ENCODE peak calls at places on chromosomes 5 and 9, in four cellular contexts. One of them, this sample, is unnamed.

GRCh38 chr9:15253197-15253596 is 53.8 kb downstream of the TTC39B start:
- DNase-seq in A549: no peak
- DNase-seq in GM12878: no peak
- DNase-seq in HepG2: no peak
- DNase-seq in this sample: no peak

GRCh38 chr9:78035369-78035993 is 3.9 kb upstream of the GNAQ start:
- DNase-seq in HepG2: peak
- DNase-seq in GM12878: peak
- DNase-seq in A549: peak
- DNase-seq in this sample: peak

GRCh38 chr5:23977996-23978395 is 470.6 kb downstream of the PRDM9 start:
- DNase-seq in A549: no peak
- DNase-seq in HepG2: peak
- DNase-seq in GM12878: no peak
- DNase-seq in this sample: peak

GRCh38 chr9:1050125-1050895 is at the start of gene DMRT2:
- DNase-seq in HepG2: peak
- DNase-seq in GM12878: no peak
- DNase-seq in A549: peak
- DNase-seq in this sample: peak

GRCh38 chr5:170111088-170111796 is 5.5 kb downstream of the FOXI1 start:
- DNase-seq in A549: no peak
- DNase-seq in HepG2: no peak
- DNase-seq in GM12878: no peak
- DNase-seq in this sample: no peak

GRCh38 chr5:120621339-120621738 is 157.2 kb downstream of the PRR16 start:
- DNase-seq in A549: no peak
- DNase-seq in GM12878: no peak
- DNase-seq in HepG2: no peak
- DNase-seq in this sample: no peak

GRCh38 chr5:176543428-176544182 is 5.5 kb upstream of the CDHR2 start:
- DNase-seq in A549: peak
- DNase-seq in GM12878: no peak
- DNase-seq in HepG2: no peak
- DNase-seq in this sample: peak

GRCh38 chr5:139638090-139638735 is 9.9 kb upstream of the CXXC5 start:
- DNase-seq in A549: no peak
- DNase-seq in HepG2: no peak
- DNase-seq in GM12878: no peak
- DNase-seq in this sample: peak

GRCh38 chr9:133657120-133657661 is 21.0 kb downstream of the DBH start:
- DNase-seq in A549: no peak
- DNase-seq in GM12878: no peak
- DNase-seq in HepG2: no peak
- DNase-seq in this sample: no peak

GRCh38 chr5:143583385-143583784 is 179.9 kb upstream of the NR3C1 start:
- DNase-seq in GM12878: no peak
- DNase-seq in HepG2: no peak
- DNase-seq in A549: no peak
- DNase-seq in this sample: no peak

GRCh38 chr5:133299021-133299420 is 247.2 kb downstream of the HSPA4 start:
- DNase-seq in HepG2: no peak
- DNase-seq in GM12878: no peak
- DNase-seq in A549: no peak
- DNase-seq in this sample: no peak

GRCh38 chr9:105191508-105192118 is 52.8 kb upstream of the SLC44A1 start:
- DNase-seq in GM12878: peak
- DNase-seq in HepG2: peak
- DNase-seq in A549: peak
- DNase-seq in this sample: no peak

GRCh38 chr5:110161162-110161561 is 471.4 kb downstream of the MAN2A1 start:
- DNase-seq in GM12878: no peak
- DNase-seq in HepG2: no peak
- DNase-seq in A549: no peak
- DNase-seq in this sample: no peak

GRCh38 chr5:16693879-16694278 is 77.1 kb upstream of the RETREG1 start:
- DNase-seq in A549: no peak
- DNase-seq in GM12878: no peak
- DNase-seq in HepG2: no peak
- DNase-seq in this sample: no peak

GRCh38 chr5:173315495-173316352 is 12.5 kb downstream of the STC2 start:
- DNase-seq in HepG2: no peak
- DNase-seq in A549: no peak
- DNase-seq in GM12878: no peak
- DNase-seq in this sample: no peak

GRCh38 chr9:130268521-130269131 is 3.1 kb downstream of the HMCN2 start:
- DNase-seq in HepG2: no peak
- DNase-seq in GM12878: no peak
- DNase-seq in A549: no peak
- DNase-seq in this sample: no peak

GRCh38 chr9:70463877-70464276 is 49.4 kb upstream of the KLF9 start:
- DNase-seq in A549: no peak
- DNase-seq in HepG2: no peak
- DNase-seq in GM12878: no peak
- DNase-seq in this sample: no peak

GRCh38 chr5:174410716-174411512 is 313.5 kb upstream of the MSX2 start:
- DNase-seq in A549: peak
- DNase-seq in HepG2: no peak
- DNase-seq in GM12878: no peak
- DNase-seq in this sample: no peak

GRCh38 chr5:58462623-58463230 is 2.8 kb upstream of the PLK2 start:
- DNase-seq in GM12878: no peak
- DNase-seq in A549: peak
- DNase-seq in HepG2: peak
- DNase-seq in this sample: peak

GRCh38 chr5:11801061-11801460 is 103.2 kb downstream of the CTNND2 start:
- DNase-seq in HepG2: no peak
- DNase-seq in GM12878: no peak
- DNase-seq in A549: no peak
- DNase-seq in this sample: no peak

GRCh38 chr5:97979740-97980139 is 793.7 kb upstream of the RGMB start:
- DNase-seq in HepG2: no peak
- DNase-seq in GM12878: no peak
- DNase-seq in A549: no peak
- DNase-seq in this sample: no peak

GRCh38 chr5:38866362-38867070 is 20.7 kb downstream of the OSMR start:
- DNase-seq in HepG2: no peak
- DNase-seq in A549: no peak
- DNase-seq in GM12878: no peak
- DNase-seq in this sample: no peak

GRCh38 chr9:17484906-17485305 is 94.0 kb upstream of the SH3GL2 start:
- DNase-seq in A549: no peak
- DNase-seq in GM12878: no peak
- DNase-seq in HepG2: no peak
- DNase-seq in this sample: no peak

GRCh38 chr5:93189707-93190120 is 391.3 kb downstream of the NR2F1-AS1 start:
- DNase-seq in HepG2: peak
- DNase-seq in GM12878: no peak
- DNase-seq in A549: peak
- DNase-seq in this sample: no peak

GRCh38 chr5:997001-997474 is 11.6 kb upstream of the NKD2 start:
- DNase-seq in HepG2: peak
- DNase-seq in A549: peak
- DNase-seq in GM12878: no peak
- DNase-seq in this sample: peak

GRCh38 chr5:93929146-93929545 is 187.7 kb upstream of the POU5F2 start:
- DNase-seq in A549: no peak
- DNase-seq in GM12878: no peak
- DNase-seq in HepG2: no peak
- DNase-seq in this sample: no peak

GRCh38 chr5:81854485-81854884 is 103.6 kb upstream of the SSBP2 start:
- DNase-seq in A549: no peak
- DNase-seq in GM12878: no peak
- DNase-seq in HepG2: no peak
- DNase-seq in this sample: no peak

GRCh38 chr5:81852277-81853004 is 101.5 kb upstream of the SSBP2 start:
- DNase-seq in HepG2: no peak
- DNase-seq in A549: no peak
- DNase-seq in GM12878: no peak
- DNase-seq in this sample: peak

GRCh38 chr5:81854915-81855314 is 104.0 kb upstream of the SSBP2 start:
- DNase-seq in A549: no peak
- DNase-seq in GM12878: no peak
- DNase-seq in HepG2: no peak
- DNase-seq in this sample: peak

GRCh38 chr5:81851481-81852178 is 100.7 kb upstream of the SSBP2 start:
- DNase-seq in HepG2: peak
- DNase-seq in A549: peak
- DNase-seq in GM12878: peak
- DNase-seq in this sample: peak

GRCh38 chr5:81853005-81853357 is 102.1 kb upstream of the SSBP2 start:
- DNase-seq in HepG2: no peak
- DNase-seq in GM12878: no peak
- DNase-seq in A549: no peak
- DNase-seq in this sample: no peak
- TF ChIP-seq POLR2AphosphoS2 in HepG2: no peak
- TF ChIP-seq POLR2AphosphoS2 in GM12878: no peak
- TF ChIP-seq POLR2AphosphoS2 in A549: no peak
- TF ChIP-seq POLR2AphosphoS2 in this sample: no peak

GRCh38 chr5:153447534-153447933 is 42.9 kb upstream of the GRIA1 start:
- DNase-seq in GM12878: no peak
- DNase-seq in HepG2: no peak
- DNase-seq in A549: no peak
- DNase-seq in this sample: no peak
- TF ChIP-seq POLR2AphosphoS2 in GM12878: no peak
- TF ChIP-seq POLR2AphosphoS2 in HepG2: no peak
- TF ChIP-seq POLR2AphosphoS2 in A549: no peak
- TF ChIP-seq POLR2AphosphoS2 in this sample: no peak

DNA sequence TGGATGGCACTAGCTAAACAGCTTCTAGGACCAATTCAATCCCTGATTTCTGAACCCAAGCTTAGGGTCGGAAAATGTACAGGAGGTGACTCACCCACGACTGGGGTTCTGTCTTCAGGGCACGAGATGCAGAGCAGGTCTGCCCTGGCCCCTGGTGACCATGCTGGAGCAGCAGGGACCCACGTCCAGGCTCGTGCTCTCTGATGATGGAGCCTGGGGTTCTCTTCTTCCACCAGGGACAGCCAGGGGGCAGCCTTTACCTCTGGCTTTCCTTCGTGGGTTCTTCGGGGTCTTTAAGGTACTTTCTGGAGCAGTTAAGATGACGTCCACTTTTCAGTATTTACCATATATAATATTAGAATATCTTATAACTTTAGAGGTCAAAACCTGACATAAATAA is 2.1 kb downstream of the CFAP77 start:
- DNase-seq in HepG2: peak
- DNase-seq in GM12878: no peak
- DNase-seq in A549: no peak
- DNase-seq in this sample: peak
- TF ChIP-seq POLR2AphosphoS2 in HepG2: no peak
- TF ChIP-seq POLR2AphosphoS2 in GM12878: no peak
- TF ChIP-seq POLR2AphosphoS2 in A549: no peak
- TF ChIP-seq POLR2AphosphoS2 in this sample: no peak

GRCh38 chr5:65334077-65334476 is 147.6 kb downstream of the ADAMTS6 start:
- DNase-seq in A549: no peak
- DNase-seq in GM12878: no peak
- DNase-seq in HepG2: no peak
- DNase-seq in this sample: no peak
- TF ChIP-seq POLR2AphosphoS2 in A549: no peak
- TF ChIP-seq POLR2AphosphoS2 in GM12878: no peak
- TF ChIP-seq POLR2AphosphoS2 in HepG2: no peak
- TF ChIP-seq POLR2AphosphoS2 in this sample: no peak

GRCh38 chr9:115006660-115007059 is 76.3 kb upstream of the TNFSF8 start:
- DNase-seq in HepG2: no peak
- DNase-seq in A549: no peak
- DNase-seq in GM12878: no peak
- DNase-seq in this sample: no peak

GRCh38 chr9:115004535-115004934 is 74.1 kb upstream of the TNFSF8 start:
- DNase-seq in GM12878: no peak
- DNase-seq in A549: no peak
- DNase-seq in HepG2: no peak
- DNase-seq in this sample: no peak

GRCh38 chr9:115013998-115014397 is 83.6 kb upstream of the TNFSF8 start:
- DNase-seq in A549: peak
- DNase-seq in HepG2: peak
- DNase-seq in GM12878: no peak
- DNase-seq in this sample: peak

GRCh38 chr9:115012476-115012875 is 82.1 kb upstream of the TNFSF8 start:
- DNase-seq in GM12878: no peak
- DNase-seq in A549: no peak
- DNase-seq in HepG2: no peak
- DNase-seq in this sample: no peak

GRCh38 chr9:115008536-115008935 is 78.1 kb upstream of the TNFSF8 start:
- DNase-seq in HepG2: no peak
- DNase-seq in GM12878: no peak
- DNase-seq in A549: peak
- DNase-seq in this sample: no peak
- TF ChIP-seq POLR2AphosphoS2 in HepG2: no peak
- TF ChIP-seq POLR2AphosphoS2 in GM12878: no peak
- TF ChIP-seq POLR2AphosphoS2 in A549: no peak
- TF ChIP-seq POLR2AphosphoS2 in this sample: no peak

GRCh38 chr9:137816531-137817235 is 60.9 kb upstream of the CACNA1B start:
- DNase-seq in GM12878: peak
- DNase-seq in HepG2: no peak
- DNase-seq in A549: no peak
- DNase-seq in this sample: no peak
- TF ChIP-seq POLR2AphosphoS2 in GM12878: no peak
- TF ChIP-seq POLR2AphosphoS2 in HepG2: no peak
- TF ChIP-seq POLR2AphosphoS2 in A549: no peak
- TF ChIP-seq POLR2AphosphoS2 in this sample: no peak

This sample was measured in K562.